ENCODE peak calls at places on chromosomes 7 and 10, in four cellular contexts. U, H, F and Q are unnamed samples.

GRCh38 chr7:151339651-151340377 is 1.8 kb upstream of the NUB1 start:
- DNase-seq in U (peak; percentile 23), H (peak; percentile 45), F (peak; percentile 69), Q (no peak)

GRCh38 chr10:4034907-4035581 is 250.0 kb upstream of the KLF6 start:
- DNase-seq in U (no peak), H (no peak), F (no peak), Q (no peak)

GRCh38 chr10:111600772-111601171 is 523.9 kb downstream of the ADRA2A start:
- DNase-seq in U (no peak), H (no peak), F (no peak), Q (no peak)

GRCh38 chr10:116026315-116026714 is 246.7 kb downstream of the GFRA1 start:
- DNase-seq in U (no peak), H (peak; percentile 3), F (no peak), Q (no peak)

GRCh38 chr10:13299437-13300287 is at the start of gene PHYH:
- DNase-seq in U (peak; percentile 87), H (peak; percentile 70), F (no peak), Q (peak; percentile 46)

GRCh38 chr7:148914208-148914777 is 30.2 kb upstream of the EZH2 start:
- DNase-seq in U (no peak), H (no peak), F (no peak), Q (no peak)

GRCh38 chr10:4234661-4235060 is 449.7 kb upstream of the KLF6 start:
- DNase-seq in U (no peak), H (no peak), F (no peak), Q (no peak)

GRCh38 chr10:62043493-62043938 is 142.0 kb downstream of the ARID5B start:
- DNase-seq in U (no peak), H (no peak), F (no peak), Q (no peak)

GRCh38 chr10:12481956-12482355 is 132.6 kb downstream of the CAMK1D start:
- DNase-seq in U (no peak), H (no peak), F (no peak), Q (no peak)

GRCh38 chr7:33250421-33250827 is 121.1 kb downstream of the BBS9 start:
- DNase-seq in U (no peak), H (no peak), F (no peak), Q (no peak)

GRCh38 chr7:117774943-117775342 is 98.3 kb downstream of the CTTNBP2 start:
- DNase-seq in U (no peak), H (no peak), F (no peak), Q (no peak)

GRCh38 chr7:33062782-33063443 is 337 bp upstream of the NT5C3A start:
- DNase-seq in U (peak; percentile 95), H (peak; percentile 90), F (peak; percentile 81), Q (peak; percentile 96)

GRCh38 chr10:71735709-71736569 is 16.4 kb upstream of the C10orf105 start:
- DNase-seq in U (no peak), H (no peak), F (no peak), Q (no peak)

GRCh38 chr10:3786295-3786981 is 1.4 kb upstream of the KLF6 start:
- DNase-seq in U (peak; percentile 68), H (peak; percentile 85), F (no peak), Q (no peak)

GRCh38 chr10:80660266-80660665 is 122.6 kb downstream of the SH2D4B start:
- DNase-seq in U (no peak), H (no peak), F (no peak), Q (no peak)

GRCh38 chr7:3437467-3437866 is 136.4 kb downstream of the SDK1 start:
- DNase-seq in U (no peak), H (no peak), F (no peak), Q (no peak)

GRCh38 chr7:3439333-3440030 is 138.4 kb downstream of the SDK1 start:
- DNase-seq in U (no peak), H (no peak), F (no peak), Q (no peak)

GRCh38 chr7:3438352-3438751 is 137.3 kb downstream of the SDK1 start:
- DNase-seq in U (no peak), H (no peak), F (no peak), Q (no peak)

GRCh38 chr7:3436746-3437145 is 135.7 kb downstream of the SDK1 start:
- DNase-seq in U (no peak), H (no peak), F (no peak), Q (no peak)

GRCh38 chr7:3440509-3440908 is 139.5 kb downstream of the SDK1 start:
- DNase-seq in U (no peak), H (no peak), F (no peak), Q (no peak)
- TF ChIP-seq ZNF274 in U (no peak), H (no peak), F (no peak), Q (no peak)

DNA sequence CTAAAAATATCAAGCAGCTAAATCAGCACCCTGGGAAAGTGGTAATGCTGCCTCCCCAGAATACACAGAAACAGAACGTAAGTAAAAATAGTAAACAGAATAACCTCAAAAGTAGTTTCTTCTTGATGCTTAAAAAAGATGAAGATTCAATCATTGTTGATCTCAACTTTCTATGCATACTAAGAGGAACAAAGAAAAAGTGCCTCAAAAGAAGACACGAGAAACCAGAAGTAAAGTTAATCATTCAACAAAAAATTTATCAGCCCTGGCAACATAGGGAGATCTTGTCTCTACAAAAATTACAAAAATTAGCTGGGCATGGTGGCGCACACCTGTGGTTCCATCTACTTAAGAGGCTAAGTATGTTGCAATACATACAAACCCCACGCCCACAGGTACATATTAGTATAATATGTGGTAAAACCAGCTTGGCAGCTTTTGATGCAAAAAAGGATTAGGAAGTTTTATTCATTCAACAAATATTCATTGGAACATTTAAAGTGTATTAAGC is 153.7 kb downstream of the NRBF2 start:
- DNase-seq in U (no peak), H (no peak), F (peak; percentile 66), Q (no peak)
- H3K4me3 ChIP-seq in U (no peak overlapping the region), H (no peak overlapping the region), F (peak overlapping the region; percentile 19), Q (no peak overlapping the region)

DNA sequence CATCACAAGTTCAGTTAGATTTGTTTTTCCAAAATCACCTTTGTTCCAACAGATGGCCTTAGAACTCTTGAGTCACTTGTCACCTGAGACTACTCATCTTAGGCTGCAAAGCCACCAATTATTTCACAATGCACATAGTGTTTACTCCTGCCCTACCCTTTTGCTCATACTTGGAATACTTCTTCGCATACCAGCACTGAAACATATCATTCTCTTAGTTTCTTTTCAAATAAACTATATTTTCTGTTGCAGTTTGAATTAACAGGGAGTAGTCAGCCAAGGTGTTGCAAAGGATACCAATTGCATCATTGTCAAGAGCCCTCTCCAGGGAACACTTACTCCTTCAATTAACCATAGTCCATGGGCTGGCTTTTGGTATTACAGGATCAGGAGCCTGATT is 71.0 kb downstream of the CASD1 start:
- DNase-seq in U (no peak), H (peak; percentile 93), F (no peak), Q (no peak)
- TF ChIP-seq SUZ12 in U (no peak), H (no peak), F (no peak), Q (no peak)

GRCh38 chr10:32979041-32979440 is 21.0 kb upstream of the ITGB1 start:
- DNase-seq in U (no peak), H (no peak), F (no peak), Q (no peak)
- TF ChIP-seq ZNF274 in U (no peak), H (no peak), F (no peak), Q (no peak)

DNA sequence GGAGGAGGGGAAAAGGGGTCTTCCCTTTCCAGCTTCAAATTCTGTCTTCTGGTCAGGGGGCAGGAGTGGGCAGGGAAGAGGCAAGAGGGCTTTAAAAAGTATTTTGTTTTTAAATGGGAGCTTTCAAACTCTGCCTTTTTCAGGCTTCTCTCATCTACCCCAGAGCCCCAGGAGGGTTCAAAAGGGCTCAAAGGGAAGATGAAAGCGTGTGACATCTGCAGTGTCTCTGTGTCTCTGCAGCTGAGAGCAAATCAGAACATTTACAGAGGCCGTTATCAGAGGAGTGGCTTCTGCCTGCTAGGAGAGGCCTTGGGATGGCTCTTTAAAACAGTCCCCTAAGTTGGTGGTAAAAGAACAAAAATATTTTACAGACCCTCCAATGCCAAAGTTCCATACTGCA is 30.3 kb downstream of the TRIM8 start:
- DNase-seq in U (no peak), H (peak; percentile 53), F (no peak), Q (no peak)
- H3K4me3 ChIP-seq in U (peak overlapping the region; percentile 35), H (peak overlapping the region; percentile 69), F (no peak overlapping the region), Q (no peak overlapping the region)